ENCODE peak calls at places on chromosomes 1 and 21, in six cellular contexts. F, M, K, V, W and Q are unnamed samples.

GRCh38 chr1:189429610-189430009 is 1048.1 kb downstream of the BRINP3 start:
- DNase-seq in K (no peak), F (no peak), V (no peak), W (peak; percentile 59), M (no peak), Q (no peak)

GRCh38 chr1:31376374-31377134 is 3.7 kb upstream of the FABP3 start:
- DNase-seq in F (no peak), V (no peak), W (peak; percentile 92), M (peak; percentile 90), K (no peak), Q (peak; percentile 93)

GRCh38 chr1:235650341-235651169 is 971 bp upstream of the GNG4 start:
- DNase-seq in M (no peak), V (peak; percentile 60), F (no peak), W (no peak), K (no peak), Q (no peak)

GRCh38 chr1:157968951-157969350 is 24.5 kb upstream of the KIRREL1 start:
- DNase-seq in K (no peak), F (no peak), V (no peak), M (peak; percentile 73), W (peak; percentile 98), Q (peak; percentile 87)

GRCh38 chr21:39153373-39153772 is 29.9 kb downstream of the PSMG1 start:
- DNase-seq in M (no peak), V (no peak), F (no peak), K (no peak), W (peak; percentile 28), Q (no peak)

GRCh38 chr1:7516341-7516740 is 254.8 kb upstream of the VAMP3 start:
- DNase-seq in V (no peak), K (no peak), F (no peak), W (peak; percentile 6), M (no peak), Q (no peak)

GRCh38 chr1:30085814-30086770 is 637.3 kb downstream of the MATN1 start:
- DNase-seq in V (no peak), F (no peak), W (peak; percentile 18), K (no peak), M (no peak), Q (no peak)

GRCh38 chr1:35111106-35111505 is 31.9 kb downstream of the ZMYM1 start:
- DNase-seq in M (peak; percentile 27), W (peak; percentile 89), K (no peak), V (no peak), F (no peak), Q (peak; percentile 24)

GRCh38 chr1:235067396-235068154 is 61.1 kb downstream of the TOMM20 start:
- DNase-seq in F (no peak), M (peak; percentile 100), W (peak; percentile 98), V (no peak), K (no peak), Q (peak; percentile 98)

GRCh38 chr1:55039342-55040082 is at the start of gene PCSK9:
- DNase-seq in F (no peak), W (peak; percentile 59), V (no peak), K (no peak), M (no peak), Q (no peak)

GRCh38 chr1:93871356-93871755 is 7.7 kb downstream of the DNTTIP2 start:
- DNase-seq in F (no peak), M (no peak), K (no peak), W (no peak), V (no peak), Q (no peak)

GRCh38 chr1:29703596-29703995 is 467.3 kb downstream of the PTPRU start:
- DNase-seq in M (no peak), W (peak; percentile 61), F (no peak), K (no peak), V (no peak), Q (no peak)

GRCh38 chr1:41890841-41891311 is 27.8 kb downstream of the HIVEP3 start:
- DNase-seq in V (no peak), M (no peak), W (no peak), K (no peak), F (no peak), Q (no peak)

GRCh38 chr21:17402885-17403477 is 109.9 kb upstream of the CXADR start:
- DNase-seq in W (peak; percentile 52), K (no peak), M (no peak), V (no peak), F (no peak), Q (no peak)

GRCh38 chr21:42039470-42039901 is 29.3 kb upstream of the ZBTB21 start:
- DNase-seq in K (no peak), F (no peak), W (peak; percentile 79), M (peak; percentile 65), V (no peak), Q (peak; percentile 69)

GRCh38 chr1:12565094-12565965 is 52.7 kb downstream of the DHRS3 start:
- DNase-seq in K (no peak), W (no peak), M (peak; percentile 30), F (no peak), V (no peak), Q (peak; percentile 37)

GRCh38 chr1:11784256-11784992 is 21.3 kb downstream of the MTHFR start:
- DNase-seq in M (no peak), K (no peak), F (no peak), W (no peak), V (no peak), Q (no peak)

GRCh38 chr1:231385118-231385748 is 36.9 kb downstream of the EGLN1 start:
- DNase-seq in W (no peak), M (no peak), F (no peak), V (no peak), K (no peak), Q (no peak)

GRCh38 chr1:200530551-200531261 is 89.8 kb downstream of the KIF14 start:
- DNase-seq in K (peak; percentile 21), M (no peak), V (no peak), F (peak; percentile 56), W (no peak), Q (no peak)

GRCh38 chr1:26579662-26580061 is 50.1 kb downstream of the RPS6KA1 start:
- DNase-seq in K (no peak), M (no peak), V (no peak), W (no peak), F (no peak), Q (no peak)

GRCh38 chr1:25770541-25771245 is 29.3 kb upstream of the SELENON start:
- DNase-seq in F (no peak), W (no peak), M (no peak), V (no peak), K (no peak), Q (no peak)

GRCh38 chr1:22089787-22090186 is 37.3 kb downstream of the CDC42 start:
- DNase-seq in V (no peak), K (no peak), F (no peak), M (no peak), W (no peak), Q (no peak)

GRCh38 chr1:29506678-29507225 is 270.4 kb downstream of the PTPRU start:
- DNase-seq in W (no peak), M (no peak), F (no peak), K (no peak), V (no peak), Q (no peak)

GRCh38 chr1:17215545-17215890 is 10.6 kb downstream of the PADI1 start:
- DNase-seq in M (no peak), K (no peak), F (no peak), W (peak; percentile 9), V (no peak), Q (no peak)

GRCh38 chr21:45128613-45129226 is 54.3 kb downstream of the ADARB1 start:
- DNase-seq in W (peak; percentile 76), V (peak; percentile 82), F (peak; percentile 57), M (no peak), K (peak; percentile 61), Q (peak; percentile 42)

GRCh38 chr1:179816196-179816960 is 61.2 kb downstream of the TOR1AIP2 start:
- DNase-seq in F (no peak), K (no peak), M (no peak), V (no peak), W (peak; percentile 35), Q (no peak)

GRCh38 chr1:10918531-10918930 is 93.9 kb upstream of the TARDBP start:
- DNase-seq in W (peak; percentile 57), V (no peak), K (no peak), M (peak; percentile 26), F (no peak), Q (peak; percentile 27)

GRCh38 chr1:61182049-61182448 is 99.7 kb downstream of the NFIA start:
- DNase-seq in M (peak; percentile 38), K (no peak), W (peak; percentile 95), F (no peak), V (no peak), Q (no peak)